ENCODE peak calls at places on chromosomes 12 and 14, in nine cellular contexts. One of them, this sample, is unnamed.

GRCh38 chr14:51095854-51096823 is 1.2 kb upstream of the TRIM9 start:
- DNase-seq in stimulated activated CD8-positive, alpha-beta memory T cell treated with anti-CD3 and anti-CD28 coated beads, Interleukin-7, amount 100 ng/mL, for 4 hours: no peak
- DNase-seq in WTC11: no peak
- DNase-seq in HEK293T: peak
- DNase-seq in tibial nerve: peak
- DNase-seq in renal cortical epithelial cell: peak
- DNase-seq in NCI-H1105 treated with DMSO at 0.1 percent for 48 hours: peak
- DNase-seq in NCI-H146: peak
- DNase-seq in ACHN: peak
- DNase-seq in this sample: peak

GRCh38 chr14:73227812-73228781 is 9.2 kb upstream of the PAPLN start:
- DNase-seq in HEK293T: no peak
- DNase-seq in stimulated activated CD8-positive, alpha-beta memory T cell treated with anti-CD3 and anti-CD28 coated beads, Interleukin-7, amount 100 ng/mL, for 4 hours: no peak
- DNase-seq in tibial nerve: peak
- DNase-seq in NCI-H146: no peak
- DNase-seq in NCI-H1105 treated with DMSO at 0.1 percent for 48 hours: no peak
- DNase-seq in ACHN: peak
- DNase-seq in renal cortical epithelial cell: peak
- DNase-seq in WTC11: peak
- DNase-seq in this sample: no peak

GRCh38 chr14:63493246-63493645 is 49.9 kb downstream of the PPP2R5E start:
- DNase-seq in HEK293T: peak
- DNase-seq in NCI-H1105 treated with DMSO at 0.1 percent for 48 hours: no peak
- DNase-seq in tibial nerve: no peak
- DNase-seq in WTC11: no peak
- DNase-seq in ACHN: peak
- DNase-seq in renal cortical epithelial cell: no peak
- DNase-seq in NCI-H146: no peak
- DNase-seq in stimulated activated CD8-positive, alpha-beta memory T cell treated with anti-CD3 and anti-CD28 coated beads, Interleukin-7, amount 100 ng/mL, for 4 hours: no peak
- DNase-seq in this sample: no peak

GRCh38 chr14:29796853-29797252 is 130.8 kb downstream of the PRKD1 start:
- DNase-seq in NCI-H146: no peak
- DNase-seq in NCI-H1105 treated with DMSO at 0.1 percent for 48 hours: no peak
- DNase-seq in WTC11: no peak
- DNase-seq in HEK293T: no peak
- DNase-seq in stimulated activated CD8-positive, alpha-beta memory T cell treated with anti-CD3 and anti-CD28 coated beads, Interleukin-7, amount 100 ng/mL, for 4 hours: no peak
- DNase-seq in tibial nerve: no peak
- DNase-seq in renal cortical epithelial cell: no peak
- DNase-seq in ACHN: no peak
- DNase-seq in this sample: no peak

GRCh38 chr14:61080591-61081010 is 99.6 kb downstream of the SLC38A6 start:
- DNase-seq in stimulated activated CD8-positive, alpha-beta memory T cell treated with anti-CD3 and anti-CD28 coated beads, Interleukin-7, amount 100 ng/mL, for 4 hours: no peak
- DNase-seq in WTC11: no peak
- DNase-seq in NCI-H1105 treated with DMSO at 0.1 percent for 48 hours: no peak
- DNase-seq in HEK293T: no peak
- DNase-seq in NCI-H146: no peak
- DNase-seq in renal cortical epithelial cell: no peak
- DNase-seq in ACHN: no peak
- DNase-seq in tibial nerve: no peak
- DNase-seq in this sample: no peak

GRCh38 chr14:96106891-96107290 is 67.7 kb downstream of the C14orf132 start:
- DNase-seq in HEK293T: no peak
- DNase-seq in tibial nerve: no peak
- DNase-seq in ACHN: no peak
- DNase-seq in NCI-H1105 treated with DMSO at 0.1 percent for 48 hours: no peak
- DNase-seq in WTC11: no peak
- DNase-seq in NCI-H146: no peak
- DNase-seq in renal cortical epithelial cell: no peak
- DNase-seq in stimulated activated CD8-positive, alpha-beta memory T cell treated with anti-CD3 and anti-CD28 coated beads, Interleukin-7, amount 100 ng/mL, for 4 hours: no peak
- DNase-seq in this sample: no peak

GRCh38 chr12:24997970-24998582 is 49.2 kb upstream of the BCAT1 start:
- DNase-seq in NCI-H146: no peak
- DNase-seq in NCI-H1105 treated with DMSO at 0.1 percent for 48 hours: no peak
- DNase-seq in WTC11: no peak
- DNase-seq in stimulated activated CD8-positive, alpha-beta memory T cell treated with anti-CD3 and anti-CD28 coated beads, Interleukin-7, amount 100 ng/mL, for 4 hours: no peak
- DNase-seq in ACHN: no peak
- DNase-seq in renal cortical epithelial cell: peak
- DNase-seq in HEK293T: no peak
- DNase-seq in tibial nerve: no peak
- DNase-seq in this sample: no peak

GRCh38 chr12:97899956-97900355 is 437.4 kb downstream of the RMST start:
- DNase-seq in stimulated activated CD8-positive, alpha-beta memory T cell treated with anti-CD3 and anti-CD28 coated beads, Interleukin-7, amount 100 ng/mL, for 4 hours: no peak
- DNase-seq in tibial nerve: no peak
- DNase-seq in NCI-H146: no peak
- DNase-seq in renal cortical epithelial cell: peak
- DNase-seq in NCI-H1105 treated with DMSO at 0.1 percent for 48 hours: no peak
- DNase-seq in ACHN: no peak
- DNase-seq in HEK293T: no peak
- DNase-seq in WTC11: no peak
- DNase-seq in this sample: no peak

GRCh38 chr14:85579957-85580356 is 50.0 kb downstream of the FLRT2 start:
- DNase-seq in WTC11: no peak
- DNase-seq in NCI-H146: no peak
- DNase-seq in HEK293T: no peak
- DNase-seq in stimulated activated CD8-positive, alpha-beta memory T cell treated with anti-CD3 and anti-CD28 coated beads, Interleukin-7, amount 100 ng/mL, for 4 hours: no peak
- DNase-seq in renal cortical epithelial cell: no peak
- DNase-seq in NCI-H1105 treated with DMSO at 0.1 percent for 48 hours: no peak
- DNase-seq in ACHN: no peak
- DNase-seq in tibial nerve: no peak
- DNase-seq in this sample: no peak

GRCh38 chr14:93764211-93764659 is 24.1 kb downstream of the PRIMA1 start:
- DNase-seq in HEK293T: no peak
- DNase-seq in stimulated activated CD8-positive, alpha-beta memory T cell treated with anti-CD3 and anti-CD28 coated beads, Interleukin-7, amount 100 ng/mL, for 4 hours: no peak
- DNase-seq in renal cortical epithelial cell: no peak
- DNase-seq in ACHN: no peak
- DNase-seq in WTC11: no peak
- DNase-seq in NCI-H1105 treated with DMSO at 0.1 percent for 48 hours: no peak
- DNase-seq in tibial nerve: no peak
- DNase-seq in NCI-H146: no peak
- DNase-seq in this sample: no peak

GRCh38 chr14:26808407-26808806 is 210.6 kb upstream of the NOVA1 start:
- DNase-seq in WTC11: no peak
- DNase-seq in tibial nerve: no peak
- DNase-seq in stimulated activated CD8-positive, alpha-beta memory T cell treated with anti-CD3 and anti-CD28 coated beads, Interleukin-7, amount 100 ng/mL, for 4 hours: no peak
- DNase-seq in renal cortical epithelial cell: peak
- DNase-seq in NCI-H1105 treated with DMSO at 0.1 percent for 48 hours: no peak
- DNase-seq in NCI-H146: no peak
- DNase-seq in HEK293T: no peak
- DNase-seq in ACHN: no peak
- DNase-seq in this sample: no peak

GRCh38 chr12:101697930-101698781 is 716 bp downstream of the CHPT1 start:
- DNase-seq in stimulated activated CD8-positive, alpha-beta memory T cell treated with anti-CD3 and anti-CD28 coated beads, Interleukin-7, amount 100 ng/mL, for 4 hours: no peak
- DNase-seq in WTC11: no peak
- DNase-seq in NCI-H146: peak
- DNase-seq in NCI-H1105 treated with DMSO at 0.1 percent for 48 hours: peak
- DNase-seq in tibial nerve: peak
- DNase-seq in HEK293T: peak
- DNase-seq in ACHN: peak
- DNase-seq in renal cortical epithelial cell: peak
- DNase-seq in this sample: peak

GRCh38 chr12:12007001-12007712 is 63.6 kb upstream of the BCL2L14 start:
- DNase-seq in NCI-H146: no peak
- DNase-seq in WTC11: no peak
- DNase-seq in ACHN: no peak
- DNase-seq in NCI-H1105 treated with DMSO at 0.1 percent for 48 hours: no peak
- DNase-seq in tibial nerve: no peak
- DNase-seq in HEK293T: no peak
- DNase-seq in stimulated activated CD8-positive, alpha-beta memory T cell treated with anti-CD3 and anti-CD28 coated beads, Interleukin-7, amount 100 ng/mL, for 4 hours: peak
- DNase-seq in renal cortical epithelial cell: peak
- DNase-seq in this sample: no peak

GRCh38 chr12:116958402-116959197 is 47.9 kb downstream of the FBXW8 start:
- DNase-seq in HEK293T: peak
- DNase-seq in tibial nerve: no peak
- DNase-seq in renal cortical epithelial cell: no peak
- DNase-seq in ACHN: no peak
- DNase-seq in NCI-H146: peak
- DNase-seq in stimulated activated CD8-positive, alpha-beta memory T cell treated with anti-CD3 and anti-CD28 coated beads, Interleukin-7, amount 100 ng/mL, for 4 hours: no peak
- DNase-seq in WTC11: no peak
- DNase-seq in NCI-H1105 treated with DMSO at 0.1 percent for 48 hours: no peak
- DNase-seq in this sample: no peak

GRCh38 chr12:9992296-9992695 is 6.6 kb downstream of the CLEC1B start:
- DNase-seq in ACHN: no peak
- DNase-seq in tibial nerve: no peak
- DNase-seq in renal cortical epithelial cell: no peak
- DNase-seq in HEK293T: no peak
- DNase-seq in WTC11: no peak
- DNase-seq in stimulated activated CD8-positive, alpha-beta memory T cell treated with anti-CD3 and anti-CD28 coated beads, Interleukin-7, amount 100 ng/mL, for 4 hours: no peak
- DNase-seq in NCI-H1105 treated with DMSO at 0.1 percent for 48 hours: no peak
- DNase-seq in NCI-H146: no peak
- DNase-seq in this sample: no peak

GRCh38 chr12:57454566-57455373 is at the start of gene INHBE:
- DNase-seq in renal cortical epithelial cell: peak
- DNase-seq in tibial nerve: no peak
- DNase-seq in ACHN: no peak
- DNase-seq in NCI-H146: peak
- DNase-seq in NCI-H1105 treated with DMSO at 0.1 percent for 48 hours: no peak
- DNase-seq in HEK293T: no peak
- DNase-seq in WTC11: peak
- DNase-seq in stimulated activated CD8-positive, alpha-beta memory T cell treated with anti-CD3 and anti-CD28 coated beads, Interleukin-7, amount 100 ng/mL, for 4 hours: no peak
- DNase-seq in this sample: no peak

GRCh38 chr12:115010324-115010995 is 326.5 kb upstream of the TBX3 start:
- DNase-seq in NCI-H1105 treated with DMSO at 0.1 percent for 48 hours: no peak
- DNase-seq in NCI-H146: no peak
- DNase-seq in renal cortical epithelial cell: peak
- DNase-seq in ACHN: no peak
- DNase-seq in tibial nerve: no peak
- DNase-seq in stimulated activated CD8-positive, alpha-beta memory T cell treated with anti-CD3 and anti-CD28 coated beads, Interleukin-7, amount 100 ng/mL, for 4 hours: no peak
- DNase-seq in WTC11: no peak
- DNase-seq in HEK293T: no peak
- DNase-seq in this sample: no peak

GRCh38 chr14:24458736-24459135 is 16.2 kb upstream of the SDR39U1 start:
- DNase-seq in ACHN: no peak
- DNase-seq in renal cortical epithelial cell: no peak
- DNase-seq in WTC11: no peak
- DNase-seq in NCI-H146: no peak
- DNase-seq in tibial nerve: no peak
- DNase-seq in HEK293T: no peak
- DNase-seq in NCI-H1105 treated with DMSO at 0.1 percent for 48 hours: no peak
- DNase-seq in stimulated activated CD8-positive, alpha-beta memory T cell treated with anti-CD3 and anti-CD28 coated beads, Interleukin-7, amount 100 ng/mL, for 4 hours: no peak
- DNase-seq in this sample: no peak

GRCh38 chr12:98701166-98701565 is 56.1 kb downstream of the APAF1 start:
- DNase-seq in NCI-H1105 treated with DMSO at 0.1 percent for 48 hours: no peak
- DNase-seq in WTC11: no peak
- DNase-seq in NCI-H146: no peak
- DNase-seq in HEK293T: no peak
- DNase-seq in renal cortical epithelial cell: no peak
- DNase-seq in tibial nerve: no peak
- DNase-seq in stimulated activated CD8-positive, alpha-beta memory T cell treated with anti-CD3 and anti-CD28 coated beads, Interleukin-7, amount 100 ng/mL, for 4 hours: no peak
- DNase-seq in ACHN: no peak
- DNase-seq in this sample: no peak

This sample was measured in endothelial cell.